ENCODE peak calls at places on chromosomes 12 and 14, in six cellular contexts. L is neuronal stem cell, G is H9, D is IMR-90, B is mesenchymal stem cell, F is H1. M is an unnamed sample.

GRCh38 chr14:76961631-76962302 is 66.7 kb downstream of the IRF2BPL start:
- DNase-seq in L (peak), G (peak), D (peak), B (peak), F (peak), M (peak)

GRCh38 chr12:51887476-51888315 is at the start of gene ANKRD33:
- DNase-seq in L (no peak), G (peak), D (no peak), B (peak), F (no peak), M (peak)

GRCh38 chr12:119207161-119207560 is 28.4 kb downstream of the HSPB8 start:
- DNase-seq in L (no peak), G (no peak), D (no peak), B (no peak), F (no peak), M (no peak)

GRCh38 chr12:18971932-18972331 is 157.6 kb upstream of the PLEKHA5 start:
- DNase-seq in L (no peak), G (no peak), D (no peak), B (no peak), F (no peak), M (no peak)

GRCh38 chr12:13452955-13453570 is 256.5 kb downstream of the EMP1 start:
- DNase-seq in L (no peak), G (no peak), D (no peak), B (no peak), F (no peak), M (no peak)

GRCh38 chr12:76558684-76559276 is 791 bp downstream of the OSBPL8 start:
- DNase-seq in L (peak), G (peak), D (peak), B (peak), F (peak), M (peak)

GRCh38 chr12:65586796-65587195 is 237.5 kb upstream of the HMGA2 start:
- DNase-seq in L (no peak), G (no peak), D (no peak), B (no peak), F (no peak), M (no peak)

GRCh38 chr12:29741342-29742241 is 42.1 kb downstream of the TMTC1 start:
- DNase-seq in L (no peak), G (no peak), D (peak), B (peak), F (no peak), M (no peak)

GRCh38 chr14:82045339-82045738 is 511.7 kb upstream of the SEL1L start:
- DNase-seq in L (no peak), G (no peak), D (no peak), B (no peak), F (no peak), M (no peak)

GRCh38 chr12:6276936-6277615 is 33.4 kb upstream of the PLEKHG6 start:
- DNase-seq in L (no peak), G (peak), D (no peak), B (peak), F (no peak), M (peak)

GRCh38 chr12:26340649-26341048 is 145.3 kb downstream of the SSPN start:
- DNase-seq in L (no peak), G (no peak), D (no peak), B (no peak), F (no peak), M (no peak)

DNA sequence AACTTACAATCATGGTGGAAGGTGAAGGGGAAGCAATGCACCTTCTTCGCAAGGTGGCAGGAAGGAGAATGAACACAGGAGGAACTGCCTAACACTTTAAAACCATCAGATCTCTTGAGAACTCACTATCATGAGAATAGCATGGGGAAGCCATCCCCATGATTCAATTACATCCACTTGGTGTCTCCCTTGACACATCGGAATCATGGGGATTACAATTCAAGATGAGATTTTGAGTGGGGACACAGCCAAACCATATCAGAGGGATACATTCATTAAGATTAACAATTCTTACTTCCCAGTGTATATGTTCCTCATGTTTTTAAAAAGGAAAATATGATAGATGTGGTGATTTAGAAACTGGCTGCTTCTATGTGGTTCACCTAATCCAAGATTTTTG is 117.9 kb downstream of the PDE3A start:
- DNase-seq in L (no peak), G (no peak), D (peak), B (no peak), F (no peak), M (no peak)
- H2AFZ ChIP-seq in L (no peak), G (no peak), D (no peak), B (no peak), F (no peak), M (no peak)

GRCh38 chr14:61132894-61133293 is 148.2 kb downstream of the TMEM30B start:
- DNase-seq in L (no peak), G (no peak), D (no peak), B (no peak), F (no peak), M (no peak)
- H3K14ac ChIP-seq in L (no peak), G (no peak), D (peak), B (no peak), F (no peak), M (no peak)

GRCh38 chr12:126258190-126258589 is 1193.0 kb downstream of the AACS start:
- DNase-seq in L (no peak), G (no peak), D (no peak), B (no peak), F (no peak), M (no peak)
- H2AFZ ChIP-seq in L (no peak), G (no peak), D (no peak), B (no peak), F (no peak), M (no peak)

GRCh38 chr14:102620413-102620812 is 28.0 kb downstream of the RCOR1 start:
- DNase-seq in L (no peak), G (no peak), D (peak), B (peak), F (no peak), M (peak)

GRCh38 chr14:102610968-102611811 is 18.7 kb downstream of the RCOR1 start:
- DNase-seq in L (no peak), G (no peak), D (no peak), B (no peak), F (no peak), M (no peak)

GRCh38 chr14:102616799-102617198 is 24.4 kb downstream of the RCOR1 start:
- DNase-seq in L (no peak), G (no peak), D (no peak), B (no peak), F (no peak), M (no peak)

GRCh38 chr14:102616318-102616717 is 23.9 kb downstream of the RCOR1 start:
- DNase-seq in L (no peak), G (no peak), D (no peak), B (no peak), F (no peak), M (no peak)
- H3K14ac ChIP-seq in L (no peak), G (no peak), D (no peak), B (no peak), F (no peak), M (no peak)

DNA sequence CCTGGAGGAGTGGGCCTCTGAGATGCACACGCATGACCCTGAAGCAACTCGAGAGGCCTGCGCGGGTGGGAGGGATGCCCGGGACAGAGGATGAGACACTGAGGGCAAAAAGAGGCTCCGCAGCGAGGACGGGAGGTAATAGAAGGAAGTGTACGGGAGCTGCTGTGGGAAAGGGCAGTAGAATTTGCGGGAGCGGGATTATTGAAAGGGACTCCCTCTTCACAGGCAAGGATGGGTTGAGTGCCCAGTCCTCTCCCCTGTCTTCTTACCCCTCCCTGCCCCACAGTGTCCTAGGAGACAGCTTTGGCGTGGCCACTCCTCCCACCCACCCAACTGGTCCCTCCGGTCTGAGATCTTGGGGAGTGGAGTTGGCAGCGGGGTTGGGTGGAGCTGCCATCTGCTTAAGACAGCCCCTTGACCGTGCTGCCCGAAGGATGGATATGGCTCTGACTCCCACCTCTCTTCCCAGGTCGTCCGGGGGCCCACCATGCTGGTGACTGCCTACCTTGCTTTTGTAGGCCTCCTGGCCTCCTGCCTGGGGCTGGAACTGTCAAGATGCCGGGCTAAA is 15.7 kb upstream of the ESPL1 start:
- DNase-seq in L (no peak), G (no peak), D (no peak), B (no peak), F (no peak), M (no peak)
- H2AFZ ChIP-seq in L (peak), G (peak), D (peak), B (peak), F (peak), M (peak)

GRCh38 chr14:33165144-33165925 is 226.7 kb downstream of the NPAS3 start:
- DNase-seq in L (peak), G (no peak), D (no peak), B (peak), F (no peak), M (peak)

GRCh38 chr14:33163109-33163508 is 224.4 kb downstream of the NPAS3 start:
- DNase-seq in L (no peak), G (no peak), D (no peak), B (no peak), F (no peak), M (no peak)

GRCh38 chr14:33165926-33166289 is 227.2 kb downstream of the NPAS3 start:
- DNase-seq in L (no peak), G (no peak), D (no peak), B (no peak), F (no peak), M (no peak)
- H3K14ac ChIP-seq in L (no peak), G (no peak), D (no peak), B (no peak), F (no peak), M (no peak)

GRCh38 chr14:69485261-69485660 is 733 bp downstream of the PLEKHD1 start:
- DNase-seq in L (no peak), G (no peak), D (no peak), B (no peak), F (no peak), M (no peak)
- H2AFZ ChIP-seq in L (peak), G (no peak), D (no peak), B (no peak), F (peak), M (no peak)

GRCh38 chr14:35964736-35965135 is 138.6 kb downstream of the BRMS1L start:
- DNase-seq in L (no peak), G (no peak), D (no peak), B (no peak), F (no peak), M (no peak)
- H3K14ac ChIP-seq in L (no peak), G (no peak), D (no peak), B (no peak), F (no peak), M (no peak)

M was measured in trophoblast cell.